ENCODE peak calls at places on chromosomes 12 and 14, in eight cellular contexts. X is lower lobe of right lung, N is DND-41, P is heart left ventricle, M is dorsolateral prefrontal cortex, B is choroid plexus epithelial cell, F is testis, T is osteoblast. O is an unnamed sample.

GRCh38 chr12:30063435-30063945 is 279.7 kb upstream of the TMTC1 start:
- DNase-seq in X (no peak), N (no peak), P (no peak), M (no peak), B (no peak), F (no peak), T (no peak), O (no peak)

GRCh38 chr14:73059326-73059725 is 992 bp downstream of the RBM25 start:
- DNase-seq in X (no peak), N (no peak), P (no peak), M (no peak), B (peak; percentile 38), F (no peak), T (peak; percentile 79), O (no peak)

GRCh38 chr12:82663893-82664292 is 22.8 kb upstream of the TMTC2 start:
- DNase-seq in X (no peak), N (no peak), P (no peak), M (no peak), B (no peak), F (no peak), T (no peak), O (no peak)

GRCh38 chr14:102828201-102828600 is 51.0 kb downstream of the TRAF3 start:
- DNase-seq in X (no peak), N (no peak), P (no peak), M (no peak), B (no peak), F (no peak), T (no peak), O (no peak)

GRCh38 chr14:56754966-56755365 is 55.3 kb downstream of the OTX2 start:
- DNase-seq in X (no peak), N (no peak), P (no peak), M (no peak), B (no peak), F (no peak), T (no peak), O (no peak)

GRCh38 chr14:91395998-91396660 is 21.5 kb downstream of the CCDC88C start:
- DNase-seq in X (no peak), N (no peak), P (no peak), M (no peak), B (no peak), F (no peak), T (peak; percentile 32), O (no peak)

GRCh38 chr12:6700646-6701051 is at the start of gene PIANP:
- DNase-seq in X (no peak), N (no peak), P (no peak), M (peak; percentile 38), B (peak; percentile 31), F (peak; percentile 48), T (peak; percentile 89), O (peak; percentile 49)

GRCh38 chr12:128792881-128793280 is 30.9 kb downstream of the SLC15A4 start:
- DNase-seq in X (peak; percentile 26), N (no peak), P (peak; percentile 11), M (no peak), B (no peak), F (no peak), T (no peak), O (no peak)

GRCh38 chr12:3882896-3883564 is 9.8 kb upstream of the PARP11 start:
- DNase-seq in X (no peak), N (no peak), P (no peak), M (no peak), B (peak; percentile 50), F (no peak), T (peak; percentile 50), O (no peak)

GRCh38 chr14:71758198-71758955 is 173.9 kb upstream of the RGS6 start:
- DNase-seq in X (no peak), N (no peak), P (no peak), M (no peak), B (no peak), F (no peak), T (no peak), O (no peak)

GRCh38 chr12:46475972-46476645 is 103.5 kb upstream of the SLC38A2 start:
- DNase-seq in X (no peak), N (no peak), P (no peak), M (no peak), B (no peak), F (no peak), T (no peak), O (no peak)

GRCh38 chr14:73264896-73265720 is 27.8 kb downstream of the PAPLN start:
- DNase-seq in X (no peak), N (no peak), P (no peak), M (no peak), B (no peak), F (no peak), T (peak; percentile 83), O (no peak)

GRCh38 chr12:96130396-96131059 is 63.6 kb upstream of the ELK3 start:
- DNase-seq in X (no peak), N (no peak), P (no peak), M (no peak), B (no peak), F (no peak), T (no peak), O (no peak)

GRCh38 chr12:572532-572899 is 90.7 kb downstream of the NINJ2 start:
- DNase-seq in X (no peak), N (no peak), P (no peak), M (no peak), B (peak; percentile 23), F (no peak), T (no peak), O (peak; percentile 33)

GRCh38 chr14:96261053-96261452 is 5.0 kb downstream of the BDKRB1 start:
- DNase-seq in X (no peak), N (no peak), P (no peak), M (no peak), B (no peak), F (no peak), T (no peak), O (no peak)

GRCh38 chr12:29253916-29254625 is 105.0 kb downstream of the FAR2 start:
- DNase-seq in X (no peak), N (no peak), P (no peak), M (no peak), B (no peak), F (no peak), T (no peak), O (no peak)

GRCh38 chr12:6426882-6427671 is 17.7 kb upstream of the CD27 start:
- DNase-seq in X (no peak), N (peak; percentile 24), P (no peak), M (no peak), B (no peak), F (no peak), T (no peak), O (peak; percentile 99)

GRCh38 chr14:64708148-64709004 is 4.2 kb downstream of the PLEKHG3 start:
- DNase-seq in X (peak; percentile 75), N (peak; percentile 26), P (no peak), M (no peak), B (peak; percentile 57), F (no peak), T (no peak), O (no peak)

GRCh38 chr12:913919-914718 is 35.4 kb downstream of the RAD52 start:
- DNase-seq in X (no peak), N (no peak), P (no peak), M (no peak), B (peak; percentile 77), F (no peak), T (peak; percentile 81), O (no peak)

DNA sequence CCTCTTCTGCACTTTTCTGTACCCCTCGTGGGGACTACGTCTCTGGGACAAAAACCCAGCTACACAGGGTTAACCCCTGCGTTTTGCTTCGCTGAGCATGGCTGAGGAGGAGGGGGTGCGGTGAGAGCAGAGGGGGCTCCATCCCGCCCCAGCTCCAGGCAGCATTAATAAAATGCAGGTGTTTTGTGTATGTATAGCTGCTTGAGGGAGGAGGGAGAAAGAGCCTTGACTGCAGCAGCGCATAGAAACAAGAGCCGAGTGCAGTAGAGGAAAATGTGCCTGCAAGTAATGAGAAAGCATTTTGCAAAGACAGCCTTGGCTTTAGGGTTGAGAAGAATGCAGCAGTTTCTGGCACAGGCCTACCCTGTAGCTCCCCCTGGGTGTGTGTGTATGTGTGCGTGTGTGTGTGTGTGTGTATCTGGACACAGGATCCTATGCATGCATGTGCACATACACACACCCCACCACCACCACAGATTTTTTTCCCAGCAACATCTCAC is 103.9 kb downstream of the ZFP36L1 start:
- DNase-seq in X (no peak), N (no peak), P (no peak), M (no peak), B (peak; percentile 89), F (peak; percentile 43), T (peak; percentile 32), O (no peak)
- TF ChIP-seq CTCF in X (no peak), N (no peak), P (no peak), M (no peak), B (peak; percentile 50), F (no peak), T (no peak), O (no peak)

GRCh38 chr12:123807002-123807401 is 44.9 kb downstream of the DNAH10 start:
- DNase-seq in X (no peak), N (no peak), P (no peak), M (no peak), B (no peak), F (no peak), T (no peak), O (no peak)

GRCh38 chr12:123805119-123805518 is 43.0 kb downstream of the DNAH10 start:
- DNase-seq in X (no peak), N (no peak), P (no peak), M (no peak), B (no peak), F (no peak), T (no peak), O (no peak)

GRCh38 chr12:123807670-123808069 is 45.6 kb downstream of the DNAH10 start:
- DNase-seq in X (no peak), N (no peak), P (no peak), M (no peak), B (peak; percentile 2), F (no peak), T (no peak), O (no peak)

GRCh38 chr12:123813349-123813748 is 51.2 kb downstream of the DNAH10 start:
- DNase-seq in X (no peak), N (no peak), P (no peak), M (no peak), B (no peak), F (no peak), T (no peak), O (no peak)

DNA sequence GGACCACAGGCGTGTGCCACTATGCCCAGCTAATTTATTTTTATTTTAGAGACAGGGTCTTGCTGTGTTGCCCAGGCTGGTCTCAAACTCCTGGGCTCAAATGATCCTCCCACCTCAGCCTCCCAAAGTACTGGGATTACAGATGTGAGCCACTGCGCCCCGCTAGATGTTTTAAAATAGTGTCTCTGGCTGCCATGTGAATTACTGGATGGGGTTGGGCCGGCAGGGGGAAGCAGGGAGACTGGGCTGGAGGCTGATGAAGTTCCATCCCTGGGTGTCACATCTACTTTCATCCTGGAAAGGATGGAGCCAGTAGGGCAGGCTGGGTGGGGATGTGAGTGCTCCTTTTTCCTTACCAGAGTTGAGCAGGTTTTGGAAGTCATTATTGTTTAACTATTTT is 46.1 kb downstream of the DNAH10 start:
- DNase-seq in X (no peak), N (no peak), P (no peak), M (no peak), B (peak; percentile 23), F (no peak), T (peak; percentile 86), O (no peak)
- TF ChIP-seq CTCF in X (no peak), N (peak; percentile 16), P (peak; percentile 20), M (peak; percentile 21), B (peak; percentile 55), F (no peak), T (peak; percentile 42), O (no peak)

GRCh38 chr14:24279301-24280186 is 8.1 kb upstream of the RABGGTA start:
- DNase-seq in X (no peak), N (peak; percentile 17), P (peak; percentile 66), M (no peak), B (no peak), F (no peak), T (peak; percentile 66), O (peak; percentile 76)
- TF ChIP-seq CTCF in X (peak; percentile 25), N (peak; percentile 55), P (peak; percentile 49), M (peak; percentile 32), B (peak; percentile 3), F (no peak), T (peak; percentile 48), O (peak; percentile 53)

GRCh38 chr14:83826838-83827237 is 1703.1 kb upstream of the FLRT2 start:
- DNase-seq in X (no peak), N (no peak), P (no peak), M (no peak), B (peak; percentile 49), F (no peak), T (no peak), O (no peak)
- TF ChIP-seq CTCF in X (no peak), N (no peak), P (no peak), M (no peak), B (peak; percentile 14), F (no peak), T (no peak), O (no peak)